ENCODE peak calls at places on chromosomes 12 and 14, in six cellular contexts. H is endothelial cell, Q is fibroblast of lung, N is AG09309, F is GM23338, A is spleen. Y is an unnamed sample.

GRCh38 chr14:67393689-67394088 is 18.3 kb downstream of the PLEK2 start:
- DNase-seq in H (no peak), A (no peak), N (no peak), F (no peak), Q (no peak), Y (no peak)

GRCh38 chr12:30178948-30179347 is 395.2 kb upstream of the TMTC1 start:
- DNase-seq in H (no peak), F (no peak), Q (no peak), N (no peak), A (no peak), Y (no peak)

GRCh38 chr14:31943861-31944255 is 133.2 kb upstream of the ARHGAP5 start:
- DNase-seq in N (no peak), H (no peak), Q (no peak), F (no peak), A (no peak), Y (no peak)

GRCh38 chr12:103144278-103144677 is 186.8 kb downstream of the ASCL1 start:
- DNase-seq in A (no peak), Q (no peak), H (no peak), N (no peak), F (no peak), Y (no peak)

GRCh38 chr12:25001311-25001710 is 52.4 kb upstream of the BCAT1 start:
- DNase-seq in A (no peak), Q (peak), N (no peak), F (no peak), H (no peak), Y (no peak)

GRCh38 chr14:62118461-62118860 is 356.2 kb downstream of the SNAPC1 start:
- DNase-seq in Q (no peak), H (no peak), A (no peak), F (no peak), N (no peak), Y (no peak)

GRCh38 chr12:53956251-53956887 is 1.7 kb downstream of the HOXC12 start:
- DNase-seq in H (no peak), Q (no peak), A (no peak), N (no peak), F (no peak), Y (no peak)

GRCh38 chr14:87522575-87522974 is 470.4 kb downstream of the GALC start:
- DNase-seq in Q (no peak), F (peak), A (no peak), H (no peak), N (no peak), Y (no peak)

GRCh38 chr12:52228366-52228765 is 4.7 kb upstream of the KRT7 start:
- DNase-seq in H (no peak), N (no peak), A (no peak), F (no peak), Q (no peak), Y (no peak)

GRCh38 chr12:109868182-109869051 is 11.9 kb downstream of the GLTP start:
- DNase-seq in H (no peak), A (no peak), N (no peak), Q (no peak), F (no peak), Y (no peak)

GRCh38 chr12:88163371-88163770 is 21.3 kb downstream of the TMTC3 start:
- DNase-seq in Q (no peak), A (no peak), H (no peak), F (no peak), N (no peak), Y (no peak)

GRCh38 chr12:111598637-111599458 is at the start of gene ATXN2:
- DNase-seq in A (peak), N (no peak), F (peak), Q (peak), H (peak), Y (peak)

GRCh38 chr14:77028384-77029246 is at the start of gene IRF2BPL:
- DNase-seq in A (peak), Q (peak), N (peak), H (peak), F (peak), Y (peak)

GRCh38 chr14:103031566-103031911 is 25.8 kb downstream of the CDC42BPB start:
- DNase-seq in F (no peak), H (no peak), A (peak), N (no peak), Q (no peak), Y (no peak)

DNA sequence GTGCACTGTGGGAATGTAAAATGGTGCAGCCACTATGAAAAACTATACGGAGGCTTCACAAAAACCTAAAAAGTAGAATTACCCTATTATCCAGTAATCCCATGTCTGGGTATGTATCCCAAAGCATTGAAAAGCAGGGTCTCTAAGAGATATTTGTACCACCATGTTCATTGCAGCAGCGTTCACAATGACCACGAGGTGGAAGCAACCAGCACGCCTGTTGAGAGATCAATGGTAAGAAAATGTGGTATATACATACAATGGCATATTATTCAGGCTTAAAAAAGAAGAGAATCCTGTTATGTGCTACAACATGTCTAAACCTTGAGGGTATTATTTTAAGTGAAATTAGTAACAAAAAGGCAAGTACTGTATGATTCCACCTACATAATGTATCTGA is 910 bp upstream of the NOPCHAP1 start:
- DNase-seq in A (no peak), Q (no peak), F (no peak), N (no peak), H (no peak), Y (no peak)
- TF ChIP-seq CTCF in A (no peak), Q (no peak), F (peak), N (no peak), H (no peak), Y (no peak)

DNA sequence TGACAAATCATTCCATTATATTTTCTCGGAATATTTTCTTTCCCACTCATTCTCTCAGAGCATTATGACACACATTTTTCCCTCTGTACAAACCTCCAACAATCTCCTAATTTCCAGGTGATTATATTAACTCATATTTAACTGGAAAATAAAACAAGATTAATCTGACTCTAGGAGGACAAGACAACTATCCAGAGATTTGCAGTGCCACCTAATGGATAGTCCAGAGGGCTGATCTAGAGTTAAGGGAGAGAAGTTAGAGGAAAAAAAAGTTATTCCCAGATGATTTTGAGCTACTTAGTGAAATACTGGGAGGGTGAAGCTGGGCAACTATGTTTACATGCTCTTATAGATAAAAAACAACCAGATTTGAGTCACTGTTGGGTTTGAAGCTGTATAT is 161.7 kb downstream of the ALX1 start:
- DNase-seq in Q (peak), N (no peak), A (no peak), F (no peak), H (no peak), Y (no peak)
- TF ChIP-seq CTCF in Q (no peak), N (no peak), A (no peak), F (peak), H (no peak), Y (no peak)

GRCh38 chr12:74111688-74112360 is 425.8 kb upstream of the ATXN7L3B start:
- DNase-seq in N (no peak), H (peak), Q (no peak), F (peak), A (no peak), Y (no peak)
- TF ChIP-seq CTCF in N (no peak), H (peak), Q (no peak), F (peak), A (no peak), Y (no peak)

GRCh38 chr14:95520346-95520745 is 3.9 kb upstream of the SYNE3 start:
- DNase-seq in N (no peak), A (no peak), H (no peak), F (no peak), Q (no peak), Y (no peak)
- TF ChIP-seq CTCF in N (no peak), A (no peak), H (no peak), F (no peak), Q (no peak), Y (no peak)

Y was measured in natural killer cell.